ENCODE peak calls at places on chromosomes 7 and 10, in nine cellular contexts. W is WERI-Rb-1, E is MG63, T is NCI-H510A treated with DMSO at 0.1 percent for 48 hours, B is substantia nigra, S is RKO, D is H4, Z is A549, J is left ventricle myocardium inferior. V is an unnamed sample.

GRCh38 chr7:51246258-51247245 is 70.1 kb downstream of the COBL start:
- DNase-seq in W (no peak), E (peak; percentile 68), T (no peak), B (peak; percentile 68), S (no peak), D (no peak), Z (no peak), J (peak; percentile 87), V (no peak)

GRCh38 chr10:99556225-99556523 is 23.4 kb downstream of the NKX2-3 start:
- DNase-seq in W (no peak), E (no peak), T (no peak), B (no peak), S (no peak), D (no peak), Z (no peak), J (no peak), V (no peak)

GRCh38 chr10:71756441-71757191 is 16.7 kb downstream of the VSIR start:
- DNase-seq in W (no peak), E (no peak), T (no peak), B (peak; percentile 73), S (no peak), D (no peak), Z (no peak), J (no peak), V (no peak)

GRCh38 chr10:29619273-29619672 is 15.5 kb downstream of the SVIL start:
- DNase-seq in W (no peak), E (no peak), T (no peak), B (no peak), S (no peak), D (peak; percentile 25), Z (peak; percentile 15), J (no peak), V (no peak)

GRCh38 chr7:24862461-24862860 is 105.2 kb upstream of the GSDME start:
- DNase-seq in W (no peak), E (no peak), T (no peak), B (no peak), S (no peak), D (no peak), Z (no peak), J (no peak), V (no peak)

GRCh38 chr10:76329891-76330575 is 898.6 kb downstream of the LRMDA start:
- DNase-seq in W (no peak), E (peak; percentile 52), T (no peak), B (no peak), S (peak; percentile 46), D (no peak), Z (peak; percentile 15), J (no peak), V (no peak)

GRCh38 chr7:135240446-135240845 is 6.8 kb downstream of the STRA8 start:
- DNase-seq in W (no peak), E (no peak), T (no peak), B (no peak), S (no peak), D (no peak), Z (no peak), J (no peak), V (no peak)

GRCh38 chr7:32881074-32881982 is 10.2 kb downstream of the KBTBD2 start:
- DNase-seq in W (no peak), E (no peak), T (no peak), B (no peak), S (no peak), D (no peak), Z (no peak), J (no peak), V (no peak)

GRCh38 chr10:97548828-97549455 is 23.6 kb upstream of the ANKRD2 start:
- DNase-seq in W (no peak), E (no peak), T (no peak), B (no peak), S (no peak), D (no peak), Z (no peak), J (no peak), V (no peak)

GRCh38 chr10:34723746-34724145 is 91.3 kb downstream of the PARD3 start:
- DNase-seq in W (peak; percentile 19), E (no peak), T (peak; percentile 9), B (no peak), S (peak; percentile 21), D (peak; percentile 16), Z (no peak), J (no peak), V (no peak)

GRCh38 chr7:47725031-47725780 is 143.3 kb upstream of the TNS3 start:
- DNase-seq in W (no peak), E (no peak), T (no peak), B (no peak), S (no peak), D (no peak), Z (peak; percentile 43), J (no peak), V (no peak)

GRCh38 chr7:99624487-99624886 is 7.7 kb downstream of the ZSCAN25 start:
- DNase-seq in W (no peak), E (no peak), T (no peak), B (no peak), S (no peak), D (no peak), Z (no peak), J (no peak), V (no peak)

GRCh38 chr10:92848037-92848440 is 281 bp upstream of the EXOC6 start:
- DNase-seq in W (no peak), E (no peak), T (peak; percentile 66), B (no peak), S (no peak), D (no peak), Z (peak; percentile 62), J (no peak), V (no peak)

GRCh38 chr7:98285132-98286092 is 3.9 kb downstream of the BRI3 start:
- DNase-seq in W (no peak), E (no peak), T (no peak), B (no peak), S (no peak), D (no peak), Z (no peak), J (no peak), V (no peak)

GRCh38 chr7:10429516-10429915 is 544.2 kb upstream of the PHF14 start:
- DNase-seq in W (no peak), E (no peak), T (no peak), B (peak; percentile 23), S (no peak), D (no peak), Z (no peak), J (no peak), V (no peak)

GRCh38 chr10:98555011-98555619 is 108.4 kb upstream of the HPS1 start:
- DNase-seq in W (no peak), E (no peak), T (peak; percentile 17), B (no peak), S (no peak), D (no peak), Z (no peak), J (no peak), V (no peak)

GRCh38 chr10:129832582-129833249 is 131.4 kb downstream of the EBF3 start:
- DNase-seq in W (no peak), E (no peak), T (no peak), B (no peak), S (no peak), D (no peak), Z (no peak), J (no peak), V (no peak)

GRCh38 chr10:132301371-132302330 is 6.1 kb downstream of the STK32C start:
- DNase-seq in W (no peak), E (no peak), T (no peak), B (no peak), S (no peak), D (no peak), Z (no peak), J (no peak), V (no peak)

GRCh38 chr10:102701796-102702195 is 12.4 kb downstream of the ARL3 start:
- DNase-seq in W (no peak), E (no peak), T (no peak), B (no peak), S (no peak), D (no peak), Z (no peak), J (no peak), V (no peak)

GRCh38 chr7:148609045-148609725 is 18.6 kb downstream of the C7orf33 start:
- DNase-seq in W (no peak), E (no peak), T (no peak), B (no peak), S (no peak), D (no peak), Z (no peak), J (no peak), V (no peak)

V was measured in iPS DF 6.9.